ENCODE peak calls at places on chromosomes 3 and 15, in seven cellular contexts. L is activated B cell treated with CpG ODN at 0.5 μM for 24 hours, S is germinal center, T is dorsolateral prefrontal cortex, Q is RPMI7951, G is cardiac muscle cell, X is NCI-H2107. H is an unnamed sample.
A peak's percentile ranks its signal among the peaks of the same experiment; 100 is the strongest.

GRCh38 chr3:114973576-114973975 is 173.5 kb downstream of the ZBTB20 start:
- DNase-seq in S (no peak), X (no peak), Q (no peak), L (no peak), T (no peak), G (no peak), H (no peak)

GRCh38 chr3:132417695-132418520 is 606 bp downstream of the DNAJC13 start:
- DNase-seq in Q (peak; percentile 78), X (peak; percentile 7), T (peak; percentile 48), G (peak; percentile 82), S (peak; percentile 43), L (no peak), H (peak; percentile 87)

GRCh38 chr15:94456246-94456645 is 224.9 kb downstream of the MCTP2 start:
- DNase-seq in G (no peak), T (no peak), S (no peak), Q (peak; percentile 35), L (no peak), X (no peak), H (no peak)

GRCh38 chr3:48432411-48433371 is 2.8 kb upstream of the PLXNB1 start:
- DNase-seq in L (no peak), X (no peak), T (no peak), G (no peak), Q (no peak), S (no peak), H (peak; percentile 21)

GRCh38 chr15:78716651-78717050 is 75.6 kb upstream of the CHRNB4 start:
- DNase-seq in T (no peak), L (no peak), G (no peak), S (no peak), X (no peak), Q (peak; percentile 24), H (peak; percentile 9)

GRCh38 chr15:76151599-76151974 is 91.8 kb downstream of the TMEM266 start:
- DNase-seq in G (no peak), S (no peak), X (no peak), L (no peak), T (no peak), Q (no peak), H (no peak)

GRCh38 chr3:55203486-55204010 is 275.7 kb upstream of the LRTM1 start:
- DNase-seq in S (no peak), G (no peak), T (no peak), X (no peak), L (no peak), Q (peak; percentile 54), H (no peak)

GRCh38 chr3:110608566-110608965 is 463.1 kb upstream of the NECTIN3 start:
- DNase-seq in S (no peak), Q (no peak), L (no peak), X (no peak), G (peak; percentile 40), T (no peak), H (peak; percentile 56)

GRCh38 chr3:7788881-7789280 is 712.7 kb upstream of the LMCD1 start:
- DNase-seq in G (no peak), X (no peak), T (no peak), Q (no peak), S (no peak), L (no peak), H (no peak)

GRCh38 chr3:188830955-188831354 is 340.8 kb upstream of the TPRG1 start:
- DNase-seq in G (peak; percentile 28), T (no peak), Q (peak; percentile 44), L (no peak), X (no peak), S (no peak), H (peak; percentile 39)

GRCh38 chr3:41002104-41002503 is 197.2 kb upstream of the CTNNB1 start:
- DNase-seq in T (no peak), X (no peak), S (no peak), L (no peak), Q (no peak), G (no peak), H (no peak)

GRCh38 chr3:133663569-133664313 is 2.0 kb upstream of the TOPBP1 start:
- DNase-seq in G (peak; percentile 69), Q (peak; percentile 71), S (peak; percentile 63), X (no peak), T (no peak), L (no peak), H (peak; percentile 16)

GRCh38 chr3:138381950-138382715 is 33.8 kb downstream of the MRAS start:
- DNase-seq in T (peak; percentile 61), L (no peak), Q (peak; percentile 74), G (peak; percentile 80), S (no peak), X (no peak), H (peak; percentile 58)

GRCh38 chr3:111081008-111081545 is 9.5 kb downstream of the NECTIN3 start:
- DNase-seq in G (peak; percentile 24), L (no peak), T (no peak), Q (peak; percentile 46), S (no peak), X (no peak), H (no peak)

GRCh38 chr3:31288224-31288623 is 244.5 kb upstream of the STT3B start:
- DNase-seq in T (no peak), L (no peak), S (no peak), Q (no peak), X (no peak), G (no peak), H (no peak)

GRCh38 chr15:70474682-70475438 is 288.5 kb downstream of the UACA start:
- DNase-seq in L (no peak), Q (peak; percentile 99), S (no peak), G (peak; percentile 95), T (peak; percentile 55), X (no peak), H (no peak)

GRCh38 chr15:29937956-29938355 is 115.7 kb upstream of the TJP1 start:
- DNase-seq in L (no peak), G (peak; percentile 29), T (no peak), X (no peak), S (no peak), Q (peak; percentile 45), H (peak; percentile 48)